ENCODE peak calls at places on chromosomes 7 and 10, in ten cellular contexts. X, J, D, Z, A, K, I, Q, G and M are unnamed samples.

GRCh38 chr7:113835367-113835766 is 83.4 kb downstream of the PPP1R3A start:
- DNase-seq in D (no peak), Q (no peak), G (no peak), A (no peak), X (no peak), K (no peak), I (no peak), J (no peak), Z (no peak), M (no peak)

GRCh38 chr7:129517931-129518330 is 15.6 kb downstream of the SMKR1 start:
- DNase-seq in D (no peak), X (no peak), J (no peak), K (no peak), Q (no peak), A (no peak), G (no peak), I (no peak), Z (no peak), M (no peak)

GRCh38 chr7:78134256-78134655 is 335.7 kb downstream of the PHTF2 start:
- DNase-seq in I (no peak), Z (peak), J (no peak), D (no peak), K (no peak), G (no peak), X (no peak), A (no peak), Q (no peak), M (peak)

GRCh38 chr7:64874114-64874513 is 29.0 kb upstream of the ZNF273 start:
- DNase-seq in A (no peak), D (no peak), K (no peak), J (no peak), X (no peak), Q (no peak), G (no peak), I (no peak), Z (no peak), M (no peak)

GRCh38 chr7:150756858-150757257 is 19.6 kb downstream of the GIMAP5 start:
- DNase-seq in D (no peak), X (no peak), J (peak), G (no peak), Q (no peak), K (no peak), A (no peak), I (no peak), Z (peak), M (no peak)

GRCh38 chr7:152341039-152341913 is 94.5 kb downstream of the KMT2C start:
- DNase-seq in Q (no peak), I (no peak), Z (peak), G (no peak), A (no peak), K (peak), J (no peak), D (peak), X (peak), M (peak)

GRCh38 chr10:77037735-77038411 is 599.7 kb downstream of the KCNMA1 start:
- DNase-seq in X (no peak), K (no peak), G (no peak), J (no peak), A (no peak), Q (no peak), Z (no peak), I (no peak), D (no peak), M (no peak)

GRCh38 chr10:70650104-70650503 is 22.2 kb upstream of the ADAMTS14 start:
- DNase-seq in X (no peak), G (no peak), A (no peak), I (no peak), K (no peak), Q (no peak), Z (no peak), D (no peak), J (no peak), M (no peak)

GRCh38 chr7:45890902-45891461 is 2.7 kb downstream of the IGFBP1 start:
- DNase-seq in J (peak), D (no peak), A (no peak), X (no peak), I (no peak), Q (no peak), Z (peak), K (no peak), G (no peak), M (peak)

GRCh38 chr10:88881335-88881734 is 1.3 kb downstream of the STAMBPL1 start:
- DNase-seq in Z (peak), D (no peak), G (no peak), X (no peak), I (no peak), A (no peak), K (no peak), Q (no peak), J (peak), M (peak)

GRCh38 chr7:81560708-81561107 is 209.1 kb downstream of the HGF start:
- DNase-seq in K (no peak), X (no peak), A (no peak), I (no peak), Z (no peak), D (no peak), G (no peak), Q (no peak), J (no peak), M (no peak)

GRCh38 chr10:21402606-21403083 is 122.8 kb downstream of the SKIDA1 start:
- DNase-seq in G (no peak), Z (no peak), X (no peak), I (no peak), D (no peak), Q (no peak), K (no peak), J (no peak), A (no peak), M (peak)

GRCh38 chr10:7513936-7514335 is 103.1 kb upstream of the SFMBT2 start:
- DNase-seq in X (no peak), D (no peak), Z (no peak), J (no peak), K (no peak), G (no peak), A (no peak), I (no peak), Q (no peak), M (no peak)

GRCh38 chr10:88672041-88672440 is 7.8 kb downstream of the LIPF start:
- DNase-seq in A (no peak), G (no peak), K (no peak), Q (no peak), X (no peak), D (no peak), I (no peak), Z (no peak), J (no peak), M (peak)

GRCh38 chr7:149853157-149853556 is 15.0 kb downstream of the ZNF862 start:
- DNase-seq in Z (no peak), G (no peak), X (no peak), K (no peak), J (no peak), A (no peak), D (no peak), I (no peak), Q (no peak), M (peak)

GRCh38 chr7:123024989-123025758 is 29.7 kb upstream of the TAS2R16 start:
- DNase-seq in I (no peak), Q (no peak), A (no peak), G (no peak), J (no peak), K (no peak), X (no peak), D (no peak), Z (peak), M (peak)

GRCh38 chr10:127148933-127149220 is 47.5 kb downstream of the INSYN2A start:
- DNase-seq in Q (no peak), J (no peak), I (no peak), Z (no peak), G (no peak), X (no peak), K (no peak), D (no peak), A (no peak), M (peak)

GRCh38 chr10:14450041-14450491 is 119.3 kb upstream of the FRMD4A start:
- DNase-seq in K (no peak), X (no peak), Z (no peak), Q (peak), G (no peak), D (peak), I (no peak), A (no peak), J (no peak), M (peak)

GRCh38 chr7:123624527-123625183 is 23.0 kb downstream of the ASB15 start:
- DNase-seq in G (no peak), K (peak), Z (no peak), X (peak), J (peak), D (peak), I (no peak), A (no peak), Q (no peak), M (no peak)

GRCh38 chr7:1854521-1855395 is 184.7 kb downstream of the ELFN1 start:
- DNase-seq in K (no peak), D (peak), G (no peak), J (no peak), Q (no peak), Z (no peak), A (no peak), X (no peak), I (no peak), M (no peak)

GRCh38 chr7:101243786-101244384 is 996 bp downstream of the FIS1 start:
- DNase-seq in D (no peak), Q (no peak), A (no peak), K (no peak), Z (no peak), X (peak), J (no peak), G (no peak), I (no peak), M (peak)

GRCh38 chr10:47008769-47009168 is 97.5 kb downstream of the PTPN20 start:
- DNase-seq in Q (no peak), A (no peak), X (no peak), I (no peak), Z (no peak), D (no peak), J (no peak), K (no peak), G (no peak), M (no peak)

GRCh38 chr7:143013473-143013872 is 13.5 kb downstream of the OR9A2 start:
- DNase-seq in Z (no peak), D (no peak), Q (no peak), A (peak), G (no peak), X (no peak), I (no peak), J (no peak), K (no peak), M (no peak)

GRCh38 chr7:143012001-143012400 is 14.9 kb downstream of the OR9A2 start:
- DNase-seq in Z (no peak), Q (no peak), G (no peak), A (no peak), K (no peak), J (no peak), D (no peak), I (no peak), X (no peak), M (no peak)

GRCh38 chr7:143012409-143012808 is 14.5 kb downstream of the OR9A2 start:
- DNase-seq in X (no peak), G (no peak), J (no peak), D (no peak), Q (no peak), Z (no peak), K (no peak), A (no peak), I (no peak), M (no peak)

GRCh38 chr7:143015102-143015501 is 11.8 kb downstream of the OR9A2 start:
- DNase-seq in J (no peak), X (no peak), K (no peak), A (no peak), G (no peak), I (no peak), D (no peak), Z (no peak), Q (no peak), M (no peak)

GRCh38 chr7:143013897-143014296 is 13.0 kb downstream of the OR9A2 start:
- DNase-seq in Z (peak), G (no peak), K (no peak), D (no peak), A (no peak), I (no peak), J (no peak), X (no peak), Q (no peak), M (peak)
- H3K27ac ChIP-seq in Z (no peak), G (no peak), K (no peak), D (peak), A (no peak), I (no peak), J (no peak), X (no peak), Q (no peak), M (no peak)

GRCh38 chr10:12121673-12122072 is 7.8 kb upstream of the SEC61A2 start:
- DNase-seq in A (no peak), I (no peak), J (no peak), K (no peak), D (no peak), Q (no peak), G (no peak), X (no peak), Z (no peak), M (no peak)
- H3K27ac ChIP-seq in A (no peak), I (no peak), J (no peak), K (no peak), D (no peak), Q (no peak), G (no peak), X (no peak), Z (no peak), M (no peak)

DNA sequence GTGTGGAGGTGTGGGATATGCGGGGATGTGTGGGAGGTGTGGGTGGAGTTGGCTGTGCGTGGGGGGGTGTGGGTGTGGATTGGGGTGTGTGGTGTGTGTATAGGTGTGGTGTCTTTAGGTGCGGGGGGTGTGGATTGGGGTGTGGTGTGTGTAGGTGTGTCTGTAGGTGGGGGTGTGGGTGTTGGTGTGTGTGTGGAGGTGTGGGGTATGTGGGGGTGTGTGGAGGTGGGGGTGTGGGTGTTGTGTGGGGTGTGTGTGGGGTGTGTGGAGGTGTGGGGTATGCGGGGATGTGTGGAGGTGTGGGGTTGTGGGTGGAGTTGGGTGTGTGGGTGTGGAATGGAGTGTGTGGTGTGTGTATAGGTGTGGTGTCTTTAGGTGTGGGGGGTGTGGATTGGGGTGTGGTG is 33.9 kb downstream of the SPDYE17 start:
- DNase-seq in I (no peak), G (no peak), K (no peak), A (no peak), D (no peak), J (no peak), X (no peak), Z (no peak), Q (no peak), M (no peak)
- H3K27ac ChIP-seq in I (no peak), G (no peak), K (no peak), A (no peak), D (no peak), J (peak), X (no peak), Z (no peak), Q (no peak), M (no peak)

GRCh38 chr7:29555061-29555460 is 8.6 kb upstream of the PRR15 start:
- DNase-seq in G (no peak), K (no peak), X (no peak), A (no peak), D (no peak), Q (no peak), J (no peak), Z (no peak), I (no peak), M (no peak)
- H3K27ac ChIP-seq in G (no peak), K (no peak), X (no peak), A (no peak), D (no peak), Q (no peak), J (no peak), Z (no peak), I (no peak), M (no peak)

GRCh38 chr7:102875700-102876192 is 37.1 kb upstream of the LRRC17 start:
- DNase-seq in X (no peak), I (peak), K (no peak), Q (no peak), J (no peak), Z (peak), G (no peak), D (no peak), A (no peak), M (peak)

GRCh38 chr7:102872460-102872859 is 40.3 kb upstream of the LRRC17 start:
- DNase-seq in A (no peak), Q (no peak), G (no peak), K (no peak), X (no peak), Z (peak), J (no peak), I (no peak), D (no peak), M (peak)

GRCh38 chr7:102874166-102874829 is 38.5 kb upstream of the LRRC17 start:
- DNase-seq in Q (no peak), Z (peak), I (no peak), D (no peak), G (no peak), K (no peak), X (no peak), J (no peak), A (no peak), M (peak)

GRCh38 chr7:102873470-102874165 is 39.2 kb upstream of the LRRC17 start:
- DNase-seq in K (no peak), Q (no peak), I (no peak), A (no peak), D (no peak), J (no peak), X (no peak), Z (no peak), G (no peak), M (no peak)

DNA sequence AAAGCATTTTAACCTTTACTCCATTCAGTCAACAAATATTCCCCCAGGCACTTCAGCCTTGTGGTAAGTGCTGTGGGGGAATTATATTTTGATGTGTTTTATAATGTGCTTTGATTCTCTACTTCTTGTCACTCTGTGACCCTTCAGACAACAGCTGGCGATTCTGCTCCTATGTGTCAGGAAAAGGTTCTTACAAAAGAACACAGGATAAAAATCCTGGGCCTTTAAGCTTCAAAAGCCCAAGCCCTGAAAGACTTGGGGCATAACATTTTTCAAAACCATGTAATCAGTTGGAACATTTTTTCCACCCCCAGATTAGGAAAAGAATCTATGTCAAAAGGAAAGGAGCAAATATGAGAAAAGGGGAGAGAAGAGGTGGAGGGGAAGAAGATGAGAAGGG is 37.8 kb upstream of the LRRC17 start:
- DNase-seq in Q (no peak), A (no peak), K (no peak), J (no peak), D (no peak), X (no peak), G (no peak), Z (no peak), I (no peak), M (peak)
- H3K27ac ChIP-seq in Q (no peak), A (no peak), K (no peak), J (no peak), D (no peak), X (no peak), G (no peak), Z (peak), I (peak), M (peak)

DNA sequence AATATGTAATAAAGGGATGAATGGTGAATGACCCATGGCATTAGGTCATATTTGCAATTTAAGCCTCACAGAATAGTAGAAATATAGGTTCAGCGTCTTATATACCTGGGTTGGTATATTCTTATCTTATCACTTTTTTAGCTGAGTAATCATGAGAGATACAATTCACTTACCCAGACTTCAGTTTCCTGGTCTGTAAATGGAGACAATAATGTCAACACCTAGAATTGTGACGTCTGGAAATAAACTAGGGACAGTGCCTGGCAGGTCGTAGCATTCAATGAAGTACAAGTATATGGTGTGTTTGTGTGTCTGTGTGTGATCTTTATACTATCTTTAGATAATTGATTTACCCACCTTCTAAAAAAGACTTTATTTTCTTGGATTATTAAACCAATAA is 121.0 kb upstream of the NPVF start:
- DNase-seq in A (no peak), G (no peak), Z (no peak), D (no peak), X (no peak), I (no peak), Q (no peak), J (no peak), K (no peak), M (no peak)
- H3K27ac ChIP-seq in A (no peak), G (no peak), Z (no peak), D (no peak), X (no peak), I (no peak), Q (no peak), J (no peak), K (no peak), M (no peak)

GRCh38 chr7:108093341-108093740 is 36.8 kb downstream of the LAMB4 start:
- DNase-seq in D (no peak), J (no peak), G (no peak), X (no peak), Q (no peak), I (no peak), A (no peak), Z (no peak), K (no peak), M (no peak)
- H3K27ac ChIP-seq in D (peak), J (no peak), G (peak), X (no peak), Q (no peak), I (no peak), A (no peak), Z (no peak), K (no peak), M (peak)

DNA sequence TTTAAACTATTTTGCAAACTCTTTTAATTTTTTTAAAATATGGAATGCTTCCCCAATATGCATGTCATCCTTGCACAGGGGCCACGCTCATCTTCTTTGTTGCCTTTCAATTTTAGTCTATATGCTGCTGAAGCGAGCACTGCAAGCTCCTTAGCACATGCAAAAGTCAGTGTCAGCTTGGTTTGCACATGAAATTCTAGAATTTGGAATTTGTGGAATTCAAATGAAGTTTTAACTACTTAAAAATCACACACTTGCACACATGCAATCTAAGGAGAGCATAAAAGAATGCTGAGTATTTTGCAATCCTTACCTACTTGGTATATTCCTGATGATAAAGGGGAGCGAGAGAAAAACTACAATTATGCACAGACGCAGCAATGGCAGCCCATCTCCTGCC is 78.3 kb upstream of the ATP6V0A4 start:
- DNase-seq in K (no peak), D (no peak), Q (no peak), Z (no peak), X (no peak), A (no peak), G (no peak), I (no peak), J (no peak), M (no peak)
- H3K27ac ChIP-seq in K (no peak), D (no peak), Q (no peak), Z (no peak), X (no peak), A (no peak), G (no peak), I (no peak), J (no peak), M (no peak)

GRCh38 chr10:132961420-132961803 is 19.0 kb upstream of the CFAP46 start:
- DNase-seq in K (no peak), A (no peak), G (no peak), Z (no peak), D (no peak), X (no peak), I (no peak), Q (no peak), J (no peak), M (no peak)
- H3K27ac ChIP-seq in K (no peak), A (no peak), G (no peak), Z (no peak), D (no peak), X (no peak), I (no peak), Q (no peak), J (no peak), M (no peak)